ENCODE peak calls at places on chromosomes 5 and 9, in four cellular contexts. A, X, J and V are unnamed samples.

GRCh38 chr9:88236531-88237453 is 98.5 kb upstream of the SPATA31C2 start:
- DNase-seq in A (no peak), X (no peak), J (no peak), V (no peak)

GRCh38 chr5:38466444-38467189 is 89.8 kb downstream of the LIFR start:
- DNase-seq in A (no peak), X (no peak), J (no peak), V (peak)

GRCh38 chr5:64166201-64166959 is 737 bp downstream of the RNF180 start:
- DNase-seq in A (no peak), X (no peak), J (no peak), V (peak)

GRCh38 chr9:137891588-137892423 is 14.2 kb downstream of the CACNA1B start:
- DNase-seq in A (no peak), X (no peak), J (no peak), V (no peak)

GRCh38 chr9:3468407-3469205 is 57.2 kb downstream of the RFX3 start:
- DNase-seq in A (no peak), X (no peak), J (no peak), V (no peak)

GRCh38 chr5:67878911-67879310 is 336.6 kb upstream of the PIK3R1 start:
- DNase-seq in A (no peak), X (no peak), J (no peak), V (no peak)

GRCh38 chr5:154103223-154103622 is 64.5 kb downstream of the MFAP3 start:
- DNase-seq in A (no peak), X (no peak), J (no peak), V (no peak)

GRCh38 chr5:2805080-2805479 is 53.6 kb upstream of the IRX2 start:
- DNase-seq in A (peak), X (no peak), J (no peak), V (no peak)

GRCh38 chr5:124414973-124415372 is 331.5 kb downstream of the ZNF608 start:
- DNase-seq in A (no peak), X (no peak), J (no peak), V (no peak)

GRCh38 chr5:146188358-146188757 is 5.9 kb upstream of the LARS1 start:
- DNase-seq in A (no peak), X (no peak), J (no peak), V (no peak)

GRCh38 chr9:19876569-19877316 is 87.9 kb upstream of the SLC24A2 start:
- DNase-seq in A (no peak), X (no peak), J (no peak), V (no peak)

GRCh38 chr5:14105717-14106435 is 37.3 kb upstream of the TRIO start:
- DNase-seq in A (no peak), X (peak), J (no peak), V (peak)

GRCh38 chr9:21656776-21657637 is 145.4 kb upstream of the MTAP start:
- DNase-seq in A (no peak), X (no peak), J (no peak), V (no peak)

GRCh38 chr9:116605060-116605459 is 82.0 kb upstream of the TRIM32 start:
- DNase-seq in A (no peak), X (no peak), J (no peak), V (no peak)

GRCh38 chr9:9337129-9337528 is 1275.7 kb downstream of the PTPRD start:
- DNase-seq in A (no peak), X (no peak), J (no peak), V (no peak)

GRCh38 chr5:74539986-74540385 is 100.5 kb downstream of the ENC1 start:
- DNase-seq in A (no peak), X (no peak), J (no peak), V (no peak)

GRCh38 chr9:126108240-126108639 is 218.4 kb upstream of the MVB12B start:
- DNase-seq in A (peak), X (no peak), J (no peak), V (no peak)

GRCh38 chr5:35884125-35884788 is 27.6 kb downstream of the IL7R start:
- DNase-seq in A (no peak), X (no peak), J (no peak), V (no peak)

GRCh38 chr5:90518666-90519065 is 10.7 kb downstream of the LYSMD3 start:
- DNase-seq in A (no peak), X (no peak), J (no peak), V (peak)

GRCh38 chr5:16665611-16666010 is 48.8 kb upstream of the RETREG1 start:
- DNase-seq in A (no peak), X (no peak), J (no peak), V (no peak)

GRCh38 chr5:92581690-92582089 is 999.3 kb downstream of the NR2F1-AS1 start:
- DNase-seq in A (no peak), X (no peak), J (no peak), V (no peak)

GRCh38 chr5:178297751-178298150 is 65.1 kb upstream of the PHYKPL start:
- DNase-seq in A (no peak), X (no peak), J (no peak), V (no peak)

GRCh38 chr9:93110400-93110855 is 14.4 kb downstream of the CARD19 start:
- DNase-seq in A (no peak), X (no peak), J (no peak), V (no peak)

GRCh38 chr5:38601133-38601842 is 44.8 kb upstream of the LIFR start:
- DNase-seq in A (peak), X (no peak), J (no peak), V (no peak)

GRCh38 chr5:66306105-66306843 is 162.2 kb downstream of the SREK1 start:
- DNase-seq in A (peak), X (peak), J (no peak), V (peak)

GRCh38 chr9:117028103-117028858 is 341.2 kb downstream of the TRIM32 start:
- DNase-seq in A (no peak), X (no peak), J (no peak), V (no peak)

GRCh38 chr9:98175013-98175679 is 17.3 kb downstream of the CORO2A start:
- DNase-seq in A (no peak), X (peak), J (no peak), V (no peak)

GRCh38 chr5:17037751-17038150 is 101.7 kb upstream of the MYO10 start:
- DNase-seq in A (no peak), X (no peak), J (no peak), V (no peak)

GRCh38 chr5:125750538-125751186 is 672.5 kb upstream of the GRAMD2B start:
- DNase-seq in A (no peak), X (no peak), J (no peak), V (no peak)

GRCh38 chr5:124849774-124850173 is 103.3 kb upstream of the ZNF608 start:
- DNase-seq in A (no peak), X (no peak), J (no peak), V (no peak)

GRCh38 chr9:22241024-22241423 is 205.6 kb upstream of the DMRTA1 start:
- DNase-seq in A (no peak), X (no peak), J (no peak), V (no peak)

GRCh38 chr5:173472164-173472563 is 143.9 kb upstream of the STC2 start:
- DNase-seq in A (no peak), X (peak), J (no peak), V (peak)

GRCh38 chr9:31302620-31303418 is 1081.6 kb upstream of the ACO1 start:
- DNase-seq in A (no peak), X (no peak), J (no peak), V (no peak)

GRCh38 chr9:127561491-127562270 is 50.4 kb upstream of the STXBP1 start:
- DNase-seq in A (peak), X (no peak), J (no peak), V (peak)

GRCh38 chr5:113166710-113167366 is 190.2 kb downstream of the DCP2 start:
- DNase-seq in A (no peak), X (peak), J (no peak), V (peak)

GRCh38 chr5:123156577-123157296 is 67.7 kb downstream of the PRDM6 start:
- DNase-seq in A (no peak), X (no peak), J (no peak), V (no peak)

DNA sequence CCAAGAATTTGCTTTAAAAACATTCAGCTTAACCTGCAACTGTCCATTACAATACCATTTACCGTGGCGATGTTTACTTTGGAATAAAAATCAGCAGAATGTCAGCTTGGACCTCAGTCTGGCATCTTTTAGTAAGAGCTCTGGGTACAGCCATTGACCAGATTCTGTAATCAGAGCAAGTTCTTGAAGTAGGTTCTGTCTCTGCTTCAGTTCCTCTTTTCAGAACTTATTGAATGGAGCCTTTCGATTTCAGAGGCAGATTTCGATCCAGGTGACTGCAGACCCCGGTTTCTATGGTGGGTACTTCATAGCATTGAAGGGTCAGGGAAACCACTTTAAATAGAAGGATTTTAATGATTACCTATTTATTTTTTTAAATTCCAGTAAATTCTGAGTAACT is 53.4 kb upstream of the SV2C start:
- DNase-seq in A (no peak), X (no peak), J (no peak), V (no peak)
- TF ChIP-seq REST in A (no peak), X (no peak), J (no peak), V (no peak)

GRCh38 chr9:96486351-96487029 is 36.5 kb downstream of the HABP4 start:
- DNase-seq in A (no peak), X (no peak), J (no peak), V (no peak)
- TF ChIP-seq KDM1A in A (no peak), X (no peak), J (no peak), V (no peak)

GRCh38 chr5:72308853-72309191 is 11.2 kb downstream of the MRPS27 start:
- DNase-seq in A (peak), X (no peak), J (no peak), V (no peak)
- H3K4me3 ChIP-seq in A (no peak), X (no peak), J (no peak), V (no peak)

DNA sequence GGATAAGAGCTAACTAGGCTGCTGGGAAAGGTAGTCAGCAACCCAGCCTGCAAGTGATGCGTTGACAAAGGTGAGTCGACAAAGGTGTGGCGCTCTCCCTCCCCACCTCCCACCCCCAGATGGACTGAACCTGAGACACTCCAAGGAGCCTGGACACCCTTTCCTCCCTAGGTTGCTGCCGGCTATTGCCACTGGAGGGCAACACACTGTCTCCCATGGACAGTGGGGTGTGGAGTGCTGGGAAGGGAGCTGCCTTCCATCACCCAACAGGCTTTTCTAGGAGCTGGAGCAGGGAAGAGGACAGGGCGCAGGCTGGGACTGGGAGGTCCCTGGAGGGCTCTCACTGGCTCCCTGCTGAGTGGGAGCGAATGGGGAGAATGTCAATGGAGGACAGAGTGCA is 75.4 kb upstream of the ARAP3 start:
- DNase-seq in A (peak), X (no peak), J (no peak), V (peak)
- TF ChIP-seq REST in A (no peak), X (no peak), J (no peak), V (no peak)

GRCh38 chr5:133952729-133953567 is 15.5 kb downstream of the C5orf15 start:
- DNase-seq in A (no peak), X (no peak), J (no peak), V (no peak)
- TF ChIP-seq KDM1A in A (no peak), X (no peak), J (no peak), V (no peak)